ENCODE peak calls at places on chromosome 10, in seven cellular contexts. W is astrocyte of the spinal cord, J is fibroblast of the aortic adventitia, I is ovary, T is AG04450, A is GM12864, E is Panc1. R is an unnamed sample.
A peak's percentile ranks its signal among the peaks of the same experiment; 100 is the strongest.

GRCh38 chr10:106931853-106932249 is 232.7 kb downstream of the SORCS1 start:
- DNase-seq in W (no peak), J (no peak), I (no peak), T (no peak), A (no peak), E (no peak), R (no peak)

GRCh38 chr10:67602268-67602950 is 93.6 kb downstream of the CTNNA3 start:
- DNase-seq in W (peak; percentile 80), J (peak; percentile 59), I (no peak), T (peak; percentile 78), A (no peak), E (peak; percentile 77), R (peak; percentile 88)

GRCh38 chr10:7435674-7436073 is 24.8 kb upstream of the SFMBT2 start:
- DNase-seq in W (no peak), J (no peak), I (no peak), T (no peak), A (no peak), E (no peak), R (no peak)

GRCh38 chr10:133030791-133031190 is 56.9 kb upstream of the ADGRA1 start:
- DNase-seq in W (no peak), J (no peak), I (no peak), T (no peak), A (no peak), E (no peak), R (no peak)

GRCh38 chr10:19921300-19922140 is 105.3 kb downstream of the PLXDC2 start:
- DNase-seq in W (peak; percentile 62), J (peak; percentile 85), I (no peak), T (no peak), A (no peak), E (no peak), R (peak; percentile 88)

GRCh38 chr10:119750391-119751230 is 24.8 kb downstream of the INPP5F start:
- DNase-seq in W (peak; percentile 83), J (peak; percentile 87), I (peak; percentile 51), T (peak; percentile 65), A (peak; percentile 41), E (peak; percentile 68), R (no peak)

GRCh38 chr10:103717341-103718246 is 137.8 kb downstream of the SH3PXD2A start:
- DNase-seq in W (no peak), J (no peak), I (no peak), T (no peak), A (no peak), E (no peak), R (no peak)

GRCh38 chr10:101835406-101835805 is 8.2 kb downstream of the KCNIP2 start:
- DNase-seq in W (no peak), J (no peak), I (no peak), T (no peak), A (no peak), E (no peak), R (no peak)

GRCh38 chr10:104090597-104090996 is 4.9 kb upstream of the COL17A1 start:
- DNase-seq in W (peak; percentile 72), J (peak; percentile 43), I (no peak), T (no peak), A (no peak), E (no peak), R (no peak)

GRCh38 chr10:22334414-22335203 is 10.7 kb upstream of the SPAG6 start:
- DNase-seq in W (no peak), J (no peak), I (no peak), T (no peak), A (no peak), E (no peak), R (no peak)

GRCh38 chr10:68471063-68471585 is 649 bp downstream of the DNA2 start:
- DNase-seq in W (no peak), J (peak; percentile 7), I (no peak), T (no peak), A (no peak), E (no peak), R (no peak)

GRCh38 chr10:62442894-62443674 is 68.9 kb downstream of the ZNF365 start:
- DNase-seq in W (no peak), J (no peak), I (no peak), T (no peak), A (no peak), E (no peak), R (no peak)

GRCh38 chr10:132102717-132103110 is 37.0 kb downstream of the JAKMIP3 start:
- DNase-seq in W (no peak), J (no peak), I (no peak), T (no peak), A (no peak), E (no peak), R (no peak)

GRCh38 chr10:129863231-129863663 is 100.8 kb downstream of the EBF3 start:
- DNase-seq in W (no peak), J (no peak), I (no peak), T (no peak), A (no peak), E (no peak), R (no peak)

GRCh38 chr10:28991326-28991725 is 297.5 kb upstream of the LYZL1 start:
- DNase-seq in W (peak; percentile 77), J (peak; percentile 68), I (no peak), T (no peak), A (no peak), E (no peak), R (peak; percentile 77)

GRCh38 chr10:127553431-127553830 is 4.3 kb downstream of the NPS start:
- DNase-seq in W (no peak), J (no peak), I (no peak), T (no peak), A (no peak), E (no peak), R (no peak)

GRCh38 chr10:89454561-89455347 is 40.4 kb downstream of the IFIT5 start:
- DNase-seq in W (no peak), J (no peak), I (no peak), T (no peak), A (no peak), E (no peak), R (no peak)

GRCh38 chr10:5685764-5686240 is 1.2 kb downstream of the TASOR2 start:
- DNase-seq in W (peak; percentile 23), J (no peak), I (no peak), T (no peak), A (no peak), E (no peak), R (no peak)

GRCh38 chr10:115710136-115710535 is 562.9 kb downstream of the GFRA1 start:
- DNase-seq in W (no peak), J (no peak), I (no peak), T (no peak), A (no peak), E (no peak), R (no peak)

GRCh38 chr10:79104264-79104954 is 35.6 kb downstream of the ZMIZ1 start:
- DNase-seq in W (peak; percentile 77), J (peak; percentile 83), I (peak; percentile 90), T (no peak), A (no peak), E (no peak), R (no peak)

DNA sequence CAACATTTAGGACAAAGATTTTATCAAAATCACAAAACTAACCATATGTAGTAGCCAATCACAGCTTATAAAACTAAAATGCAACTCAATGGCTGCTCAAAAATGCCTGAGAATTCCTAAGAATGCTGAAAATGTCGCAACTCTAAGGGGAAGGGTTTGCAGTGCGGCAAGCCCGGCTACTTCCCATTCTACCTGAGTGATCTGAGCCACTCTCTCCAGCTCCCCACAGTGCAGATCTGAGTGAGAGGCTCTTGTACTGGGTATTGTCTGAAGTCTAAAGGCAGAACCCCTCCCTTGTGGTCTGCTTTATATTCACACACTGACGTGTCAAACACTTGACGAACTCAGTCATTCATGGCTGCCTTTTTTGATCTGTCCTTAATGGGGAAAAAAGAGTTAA is 28.9 kb downstream of the RAB11FIP2 start:
- DNase-seq in W (no peak), J (no peak), I (no peak), T (no peak), A (no peak), E (no peak), R (no peak)
- H3K4me3 ChIP-seq in W (no peak overlapping the region), J (no peak overlapping the region), I (no peak overlapping the region), T (no peak overlapping the region), A (no peak overlapping the region), E (no peak overlapping the region), R (no peak overlapping the region)

DNA sequence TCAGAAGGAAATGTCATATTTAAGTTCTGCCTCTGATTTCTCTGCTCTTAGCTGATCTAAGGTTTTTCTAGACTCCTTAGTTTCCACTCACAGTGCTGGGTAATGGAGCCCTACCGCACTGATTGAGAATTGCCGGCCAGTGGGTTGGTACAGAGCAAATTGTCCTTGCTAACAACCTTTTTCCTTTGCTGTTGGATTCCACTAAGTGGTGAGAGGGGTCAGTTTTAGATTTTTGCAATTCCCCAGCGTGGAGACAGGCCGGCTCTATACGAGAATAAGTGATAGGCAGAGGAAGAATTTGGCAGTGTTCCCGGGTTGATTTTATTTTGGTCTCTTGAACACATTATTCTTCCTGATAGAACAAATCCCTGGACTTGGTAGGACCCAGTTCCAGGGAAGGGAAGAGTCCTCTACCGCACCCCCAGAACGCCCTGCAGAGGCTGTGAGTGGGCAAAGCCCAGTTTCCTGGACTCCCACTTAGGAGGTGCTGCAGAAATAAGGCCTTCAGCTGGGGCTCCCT is 2.9 kb upstream of the NRP1 start:
- DNase-seq in W (peak; percentile 81), J (peak; percentile 93), I (peak; percentile 39), T (no peak), A (no peak), E (no peak), R (no peak)
- H3K4me3 ChIP-seq in W (peak overlapping the region; percentile 90), J (peak overlapping the region; percentile 96), I (peak overlapping the region; percentile 69), T (peak overlapping the region; percentile 93), A (no peak overlapping the region), E (peak overlapping the region; percentile 95), R (peak overlapping the region; percentile 43)

DNA sequence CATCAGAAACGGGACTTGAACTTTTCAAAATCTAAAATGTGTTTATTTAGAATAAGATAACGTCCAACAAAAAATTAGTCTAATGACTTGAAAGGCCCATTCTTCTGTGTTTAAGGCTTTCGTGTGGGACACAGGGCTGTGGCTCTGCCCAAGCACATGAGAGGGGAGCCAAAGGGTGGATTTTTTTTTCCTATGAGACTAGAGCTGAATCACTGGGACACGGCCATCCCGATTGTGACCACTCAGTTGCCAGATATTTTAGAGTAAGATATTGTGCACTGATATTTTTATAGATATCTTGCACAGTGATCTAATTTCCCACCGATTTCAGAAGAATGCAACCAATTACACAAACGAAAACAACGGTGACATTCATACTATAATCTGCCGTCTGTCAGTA is 99.9 kb downstream of the ANK3 start:
- DNase-seq in W (no peak), J (peak; percentile 52), I (no peak), T (no peak), A (no peak), E (no peak), R (no peak)
- H3K4me3 ChIP-seq in W (no peak overlapping the region), J (no peak overlapping the region), I (no peak overlapping the region), T (no peak overlapping the region), A (no peak overlapping the region), E (no peak overlapping the region), R (no peak overlapping the region)

GRCh38 chr10:93066544-93066913 is 5.9 kb downstream of the CYP26C1 start:
- DNase-seq in W (no peak), J (no peak), I (no peak), T (no peak), A (no peak), E (no peak), R (no peak)

GRCh38 chr10:93067443-93068365 is 6.0 kb upstream of the CYP26A1 start:
- DNase-seq in W (no peak), J (no peak), I (no peak), T (no peak), A (no peak), E (no peak), R (no peak)

GRCh38 chr10:93070378-93071176 is 3.1 kb upstream of the CYP26A1 start:
- DNase-seq in W (no peak), J (no peak), I (no peak), T (no peak), A (no peak), E (no peak), R (no peak)

GRCh38 chr10:93069245-93069561 is 4.5 kb upstream of the CYP26A1 start:
- DNase-seq in W (no peak), J (no peak), I (no peak), T (no peak), A (no peak), E (no peak), R (no peak)

GRCh38 chr10:93068411-93069244 is 5.1 kb upstream of the CYP26A1 start:
- DNase-seq in W (peak; percentile 50), J (no peak), I (no peak), T (no peak), A (no peak), E (no peak), R (no peak)
- H3K4me3 ChIP-seq in W (no peak overlapping the region), J (peak overlapping the region; percentile 22), I (no peak overlapping the region), T (peak overlapping the region; percentile 29), A (no peak overlapping the region), E (no peak overlapping the region), R (peak overlapping the region; percentile 30)

R was measured in retinal pigment epithelial cell.